ENCODE peak calls at places on chromosomes 3 and 15, in four cellular contexts. P is adipocyte, Q is lower lobe of right lung, W is left ventricle myocardium inferior. S is an unnamed sample.
A peak's percentile ranks its signal among the peaks of the same experiment; 100 is the strongest.

GRCh38 chr15:61997786-61998185 is 62.5 kb downstream of the VPS13C start:
- DNase-seq in Q (no peak), P (no peak), W (no peak), S (no peak)

GRCh38 chr3:126567696-126568438 is 9.1 kb upstream of the C3orf22 start:
- DNase-seq in W (no peak), Q (no peak), P (peak; percentile 2), S (no peak)

GRCh38 chr3:45236964-45237363 is 10.9 kb upstream of the TMEM158 start:
- DNase-seq in Q (no peak), P (no peak), W (no peak), S (no peak)

GRCh38 chr3:148513066-148513671 is 184.5 kb upstream of the AGTR1 start:
- DNase-seq in Q (no peak), W (no peak), P (peak; percentile 17), S (no peak)

GRCh38 chr15:100890850-100891249 is 11.2 kb downstream of the ALDH1A3 start:
- DNase-seq in W (no peak), Q (no peak), P (no peak), S (no peak)

GRCh38 chr15:63063164-63063756 is 20.7 kb downstream of the TPM1 start:
- DNase-seq in P (no peak), W (no peak), Q (no peak), S (no peak)

GRCh38 chr15:72168131-72168825 is 29.3 kb downstream of the GRAMD2A start:
- DNase-seq in W (peak; percentile 28), Q (no peak), P (no peak), S (no peak)

GRCh38 chr3:197599089-197599765 is 43.5 kb upstream of the BDH1 start:
- DNase-seq in W (peak; percentile 63), P (peak; percentile 89), Q (peak; percentile 58), S (no peak)

GRCh38 chr15:41513282-41514227 is at the start of gene LTK:
- DNase-seq in W (no peak), P (no peak), Q (peak; percentile 62), S (no peak)

GRCh38 chr3:138426211-138426610 is 8.2 kb upstream of the ESYT3 start:
- DNase-seq in P (peak; percentile 74), Q (no peak), W (no peak), S (no peak)

GRCh38 chr3:149767720-149768119 is 15.4 kb upstream of the COMMD2 start:
- DNase-seq in P (no peak), W (no peak), Q (no peak), S (no peak)

S was measured in cerebellar nuclear complex.